ENCODE peak calls at places on chromosome 22, in seven cellular contexts. One of them, this sample, is unnamed.

GRCh38 chr22:42863349-42863911 is 6.4 kb upstream of the ARFGAP3 start:
- DNase-seq in neuronal stem cell: no peak
- DNase-seq in H9: no peak
- DNase-seq in H1: no peak
- DNase-seq in mesenchymal stem cell: peak; percentile 80
- DNase-seq in IMR-90: peak; percentile 88
- DNase-seq in mesendoderm: no peak
- DNase-seq in this sample: peak; percentile 30

GRCh38 chr22:39907035-39907434 is 6.2 kb downstream of the GRAP2 start:
- DNase-seq in H1: no peak
- DNase-seq in mesendoderm: no peak
- DNase-seq in IMR-90: no peak
- DNase-seq in mesenchymal stem cell: no peak
- DNase-seq in neuronal stem cell: no peak
- DNase-seq in H9: no peak
- DNase-seq in this sample: no peak

GRCh38 chr22:33812578-33812977 is 107.7 kb downstream of the LARGE1 start:
- DNase-seq in IMR-90: no peak
- DNase-seq in mesenchymal stem cell: no peak
- DNase-seq in neuronal stem cell: no peak
- DNase-seq in mesendoderm: no peak
- DNase-seq in H9: no peak
- DNase-seq in H1: no peak
- DNase-seq in this sample: no peak

GRCh38 chr22:35905894-35906293 is 122.7 kb downstream of the RBFOX2 start:
- DNase-seq in mesendoderm: no peak
- DNase-seq in H1: no peak
- DNase-seq in H9: no peak
- DNase-seq in IMR-90: no peak
- DNase-seq in neuronal stem cell: no peak
- DNase-seq in mesenchymal stem cell: no peak
- DNase-seq in this sample: peak; percentile 30

GRCh38 chr22:39392341-39392948 is 7.1 kb upstream of the TAB1 start:
- DNase-seq in mesendoderm: no peak
- DNase-seq in IMR-90: no peak
- DNase-seq in mesenchymal stem cell: no peak
- DNase-seq in H1: no peak
- DNase-seq in neuronal stem cell: no peak
- DNase-seq in H9: no peak
- DNase-seq in this sample: peak; percentile 79

GRCh38 chr22:37260396-37260795 is 16.3 kb upstream of the RAC2 start:
- DNase-seq in mesendoderm: no peak
- DNase-seq in H9: no peak
- DNase-seq in mesenchymal stem cell: no peak
- DNase-seq in IMR-90: no peak
- DNase-seq in neuronal stem cell: no peak
- DNase-seq in H1: no peak
- DNase-seq in this sample: no peak

GRCh38 chr22:40346178-40347064 is at the start of gene ADSL:
- DNase-seq in mesendoderm: peak; percentile 94
- DNase-seq in IMR-90: peak; percentile 79
- DNase-seq in H1: peak; percentile 91
- DNase-seq in H9: peak; percentile 89
- DNase-seq in neuronal stem cell: peak; percentile 81
- DNase-seq in mesenchymal stem cell: peak; percentile 93
- DNase-seq in this sample: peak; percentile 86

GRCh38 chr22:19764636-19765476 is 4.3 kb downstream of the TBX1 start:
- DNase-seq in mesendoderm: no peak
- DNase-seq in H9: no peak
- DNase-seq in mesenchymal stem cell: no peak
- DNase-seq in H1: no peak
- DNase-seq in neuronal stem cell: no peak
- DNase-seq in IMR-90: no peak
- DNase-seq in this sample: no peak

GRCh38 chr22:44366372-44367310 is 53.9 kb upstream of the SHISAL1 start:
- DNase-seq in neuronal stem cell: no peak
- DNase-seq in H1: no peak
- DNase-seq in mesendoderm: no peak
- DNase-seq in H9: no peak
- DNase-seq in mesenchymal stem cell: no peak
- DNase-seq in IMR-90: peak; percentile 20
- DNase-seq in this sample: no peak

GRCh38 chr22:37165940-37166674 is 16.4 kb upstream of the IL2RB start:
- DNase-seq in mesenchymal stem cell: no peak
- DNase-seq in H9: no peak
- DNase-seq in H1: no peak
- DNase-seq in neuronal stem cell: no peak
- DNase-seq in mesendoderm: no peak
- DNase-seq in IMR-90: no peak
- DNase-seq in this sample: no peak

GRCh38 chr22:30422481-30423295 is 2.9 kb upstream of the MTFP1 start:
- DNase-seq in mesendoderm: peak; percentile 95
- DNase-seq in neuronal stem cell: peak; percentile 56
- DNase-seq in H9: peak; percentile 76
- DNase-seq in IMR-90: peak; percentile 95
- DNase-seq in mesenchymal stem cell: peak; percentile 97
- DNase-seq in H1: peak; percentile 76
- DNase-seq in this sample: peak; percentile 54

GRCh38 chr22:23071163-23072034 is 1.1 kb downstream of the GNAZ start:
- DNase-seq in neuronal stem cell: no peak
- DNase-seq in IMR-90: no peak
- DNase-seq in mesenchymal stem cell: no peak
- DNase-seq in H1: no peak
- DNase-seq in H9: no peak
- DNase-seq in mesendoderm: no peak
- DNase-seq in this sample: no peak

GRCh38 chr22:37242395-37242918 is 1.6 kb downstream of the RAC2 start:
- DNase-seq in H9: no peak
- DNase-seq in mesendoderm: peak; percentile 71
- DNase-seq in mesenchymal stem cell: peak; percentile 60
- DNase-seq in neuronal stem cell: no peak
- DNase-seq in IMR-90: peak; percentile 38
- DNase-seq in H1: no peak
- DNase-seq in this sample: peak; percentile 41

GRCh38 chr22:31906086-31906485 is 38.2 kb upstream of the YWHAH start:
- DNase-seq in neuronal stem cell: no peak
- DNase-seq in IMR-90: no peak
- DNase-seq in mesendoderm: no peak
- DNase-seq in mesenchymal stem cell: no peak
- DNase-seq in H1: no peak
- DNase-seq in H9: no peak
- DNase-seq in this sample: no peak

GRCh38 chr22:36280379-36280778 is 27.4 kb downstream of the APOL1 start:
- DNase-seq in IMR-90: peak; percentile 26
- DNase-seq in mesenchymal stem cell: no peak
- DNase-seq in neuronal stem cell: no peak
- DNase-seq in H9: no peak
- DNase-seq in H1: no peak
- DNase-seq in mesendoderm: no peak
- DNase-seq in this sample: peak; percentile 80

GRCh38 chr22:17198188-17199130 is 20.8 kb downstream of the ADA2 start:
- DNase-seq in H9: peak; percentile 93
- DNase-seq in H1: peak; percentile 92
- DNase-seq in mesenchymal stem cell: peak; percentile 6
- DNase-seq in IMR-90: no peak
- DNase-seq in neuronal stem cell: peak; percentile 90
- DNase-seq in mesendoderm: peak; percentile 96
- DNase-seq in this sample: no peak

GRCh38 chr22:46576556-46577351 is 39.3 kb upstream of the CELSR1 start:
- DNase-seq in IMR-90: peak; percentile 35
- DNase-seq in mesendoderm: peak; percentile 45
- DNase-seq in H9: peak; percentile 30
- DNase-seq in neuronal stem cell: peak; percentile 55
- DNase-seq in H1: no peak
- DNase-seq in mesenchymal stem cell: peak; percentile 32
- DNase-seq in this sample: peak; percentile 67

GRCh38 chr22:22776121-22776520 is 111.5 kb upstream of the IGLL5 start:
- DNase-seq in H9: no peak
- DNase-seq in mesendoderm: no peak
- DNase-seq in IMR-90: no peak
- DNase-seq in mesenchymal stem cell: no peak
- DNase-seq in neuronal stem cell: no peak
- DNase-seq in H1: no peak
- DNase-seq in this sample: no peak

GRCh38 chr22:17754233-17754925 is 19.9 kb downstream of the BID start:
- DNase-seq in mesendoderm: peak; percentile 52
- DNase-seq in H1: no peak
- DNase-seq in mesenchymal stem cell: no peak
- DNase-seq in neuronal stem cell: no peak
- DNase-seq in IMR-90: no peak
- DNase-seq in H9: peak; percentile 61
- DNase-seq in this sample: no peak

GRCh38 chr22:34324763-34325162 is 404.5 kb upstream of the LARGE1 start:
- DNase-seq in neuronal stem cell: no peak
- DNase-seq in H9: no peak
- DNase-seq in mesenchymal stem cell: no peak
- DNase-seq in mesendoderm: no peak
- DNase-seq in H1: no peak
- DNase-seq in IMR-90: no peak
- DNase-seq in this sample: no peak

GRCh38 chr22:17994424-17995108 is 29.8 kb downstream of the MICAL3 start:
- DNase-seq in mesendoderm: no peak
- DNase-seq in H9: no peak
- DNase-seq in mesenchymal stem cell: no peak
- DNase-seq in H1: no peak
- DNase-seq in IMR-90: no peak
- DNase-seq in neuronal stem cell: no peak
- DNase-seq in this sample: no peak

GRCh38 chr22:31248965-31249940 is 37.2 kb downstream of the LIMK2 start:
- DNase-seq in mesenchymal stem cell: no peak
- DNase-seq in mesendoderm: no peak
- DNase-seq in IMR-90: no peak
- DNase-seq in neuronal stem cell: no peak
- DNase-seq in H1: no peak
- DNase-seq in H9: no peak
- DNase-seq in this sample: no peak

GRCh38 chr22:35436421-35436820 is 36.5 kb downstream of the MCM5 start:
- DNase-seq in H1: no peak
- DNase-seq in neuronal stem cell: no peak
- DNase-seq in IMR-90: no peak
- DNase-seq in H9: no peak
- DNase-seq in mesendoderm: no peak
- DNase-seq in mesenchymal stem cell: no peak
- DNase-seq in this sample: no peak

GRCh38 chr22:31097941-31098632 is 9.3 kb downstream of the SELENOM start:
- DNase-seq in mesenchymal stem cell: no peak
- DNase-seq in neuronal stem cell: no peak
- DNase-seq in H9: no peak
- DNase-seq in IMR-90: no peak
- DNase-seq in mesendoderm: no peak
- DNase-seq in H1: no peak
- DNase-seq in this sample: no peak

GRCh38 chr22:36816635-36817428 is at the start of gene PVALB:
- DNase-seq in IMR-90: peak; percentile 13
- DNase-seq in mesenchymal stem cell: peak; percentile 24
- DNase-seq in H9: no peak
- DNase-seq in neuronal stem cell: no peak
- DNase-seq in mesendoderm: peak; percentile 38
- DNase-seq in H1: peak; percentile 65
- DNase-seq in this sample: peak; percentile 38

GRCh38 chr22:45554861-45555260 is 52.2 kb downstream of the FBLN1 start:
- DNase-seq in H9: no peak
- DNase-seq in H1: no peak
- DNase-seq in mesenchymal stem cell: no peak
- DNase-seq in IMR-90: no peak
- DNase-seq in mesendoderm: no peak
- DNase-seq in neuronal stem cell: no peak
- DNase-seq in this sample: no peak
- H3K27ac ChIP-seq in H9: no peak overlapping the region
- H3K27ac ChIP-seq in H1: no peak overlapping the region
- H3K27ac ChIP-seq in mesenchymal stem cell: no peak overlapping the region
- H3K27ac ChIP-seq in IMR-90: no peak overlapping the region
- H3K27ac ChIP-seq in mesendoderm: no peak overlapping the region
- H3K27ac ChIP-seq in neuronal stem cell: no peak overlapping the region
- H3K27ac ChIP-seq in this sample: no peak overlapping the region

GRCh38 chr22:27133951-27134664 is 476.7 kb downstream of the MIAT start:
- DNase-seq in H9: no peak
- DNase-seq in IMR-90: peak; percentile 86
- DNase-seq in mesendoderm: peak; percentile 27
- DNase-seq in neuronal stem cell: no peak
- DNase-seq in H1: no peak
- DNase-seq in mesenchymal stem cell: peak; percentile 91
- DNase-seq in this sample: peak; percentile 37
- H2AK5ac ChIP-seq in H9: no peak overlapping the region
- H2AK5ac ChIP-seq in IMR-90: peak overlapping the region; percentile 87
- H2AK5ac ChIP-seq in mesendoderm: no peak overlapping the region
- H2AK5ac ChIP-seq in neuronal stem cell: no peak overlapping the region
- H2AK5ac ChIP-seq in H1: no peak overlapping the region
- H2AK5ac ChIP-seq in mesenchymal stem cell: peak overlapping the region; percentile 100
- H2AK5ac ChIP-seq in this sample: no peak overlapping the region

GRCh38 chr22:45548991-45549736 is 46.5 kb downstream of the FBLN1 start:
- DNase-seq in H1: no peak
- DNase-seq in H9: no peak
- DNase-seq in mesendoderm: peak; percentile 92
- DNase-seq in IMR-90: peak; percentile 94
- DNase-seq in neuronal stem cell: no peak
- DNase-seq in mesenchymal stem cell: peak; percentile 96
- DNase-seq in this sample: peak; percentile 26
- H3K27ac ChIP-seq in H1: no peak overlapping the region
- H3K27ac ChIP-seq in H9: no peak overlapping the region
- H3K27ac ChIP-seq in mesendoderm: no peak overlapping the region
- H3K27ac ChIP-seq in IMR-90: peak overlapping the region; percentile 84
- H3K27ac ChIP-seq in neuronal stem cell: no peak overlapping the region
- H3K27ac ChIP-seq in mesenchymal stem cell: peak overlapping the region; percentile 72
- H3K27ac ChIP-seq in this sample: peak overlapping the region; percentile 84

GRCh38 chr22:49251371-49251770 is 576.3 kb downstream of the BRD1 start:
- DNase-seq in mesenchymal stem cell: no peak
- DNase-seq in H9: peak; percentile 13
- DNase-seq in neuronal stem cell: no peak
- DNase-seq in mesendoderm: no peak
- DNase-seq in H1: no peak
- DNase-seq in IMR-90: no peak
- DNase-seq in this sample: no peak
- H2AK5ac ChIP-seq in mesenchymal stem cell: no peak overlapping the region
- H2AK5ac ChIP-seq in H9: no peak overlapping the region
- H2AK5ac ChIP-seq in neuronal stem cell: no peak overlapping the region
- H2AK5ac ChIP-seq in mesendoderm: no peak overlapping the region
- H2AK5ac ChIP-seq in H1: no peak overlapping the region
- H2AK5ac ChIP-seq in IMR-90: no peak overlapping the region
- H2AK5ac ChIP-seq in this sample: no peak overlapping the region

DNA sequence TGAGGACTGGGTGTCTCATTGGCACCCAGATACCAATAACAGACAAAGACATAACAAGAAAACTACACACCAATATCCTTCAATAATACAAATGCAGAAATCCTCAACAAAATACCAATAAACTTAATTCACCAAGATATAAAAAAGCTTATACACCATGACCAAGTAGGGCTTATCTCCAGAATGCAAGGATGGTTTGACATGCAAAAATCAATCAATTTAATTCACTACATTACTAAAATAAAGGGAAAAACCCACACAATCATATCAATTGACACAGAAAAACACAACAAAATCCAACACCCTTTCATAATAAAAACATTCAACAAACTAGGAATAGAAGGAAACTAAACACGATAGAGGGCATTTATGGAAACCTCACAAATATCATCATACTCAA is 40.6 kb downstream of the LHFPL7 start:
- DNase-seq in neuronal stem cell: no peak
- DNase-seq in IMR-90: no peak
- DNase-seq in mesendoderm: no peak
- DNase-seq in mesenchymal stem cell: no peak
- DNase-seq in H9: no peak
- DNase-seq in H1: no peak
- DNase-seq in this sample: no peak
- H3K27ac ChIP-seq in neuronal stem cell: no peak overlapping the region
- H3K27ac ChIP-seq in IMR-90: no peak overlapping the region
- H3K27ac ChIP-seq in mesendoderm: no peak overlapping the region
- H3K27ac ChIP-seq in mesenchymal stem cell: no peak overlapping the region
- H3K27ac ChIP-seq in H9: no peak overlapping the region
- H3K27ac ChIP-seq in H1: no peak overlapping the region
- H3K27ac ChIP-seq in this sample: no peak overlapping the region

This sample was measured in trophoblast cell.